ENCODE peak calls at places on chromosome 12, in eight cellular contexts. One of them, this sample, is unnamed.

GRCh38 chr12:21416611-21417121 is 20.8 kb upstream of the PYROXD1 start:
- DNase-seq in upper lobe of right lung: no peak
- DNase-seq in kidney: no peak
- DNase-seq in fibroblast of villous mesenchyme: no peak
- DNase-seq in fibroblast of mammary gland: no peak
- DNase-seq in lower leg skin: no peak
- DNase-seq in tibial artery: no peak
- DNase-seq in colonic mucosa: no peak
- DNase-seq in this sample: no peak

GRCh38 chr12:18239561-18239960 is 21.8 kb upstream of the PIK3C2G start:
- DNase-seq in upper lobe of right lung: no peak
- DNase-seq in kidney: no peak
- DNase-seq in fibroblast of villous mesenchyme: no peak
- DNase-seq in fibroblast of mammary gland: no peak
- DNase-seq in lower leg skin: no peak
- DNase-seq in tibial artery: no peak
- DNase-seq in colonic mucosa: no peak
- DNase-seq in this sample: no peak

GRCh38 chr12:110641512-110641911 is 27.6 kb downstream of the TCTN1 start:
- DNase-seq in upper lobe of right lung: no peak
- DNase-seq in kidney: no peak
- DNase-seq in fibroblast of villous mesenchyme: peak; percentile 20
- DNase-seq in fibroblast of mammary gland: peak; percentile 17
- DNase-seq in lower leg skin: no peak
- DNase-seq in tibial artery: no peak
- DNase-seq in colonic mucosa: no peak
- DNase-seq in this sample: peak; percentile 52

GRCh38 chr12:806116-806805 is 53.9 kb downstream of the WNK1 start:
- DNase-seq in upper lobe of right lung: no peak
- DNase-seq in kidney: no peak
- DNase-seq in fibroblast of villous mesenchyme: peak; percentile 75
- DNase-seq in fibroblast of mammary gland: no peak
- DNase-seq in lower leg skin: no peak
- DNase-seq in tibial artery: no peak
- DNase-seq in colonic mucosa: no peak
- DNase-seq in this sample: no peak

GRCh38 chr12:109871678-109872314 is 8.5 kb downstream of the GLTP start:
- DNase-seq in upper lobe of right lung: no peak
- DNase-seq in kidney: no peak
- DNase-seq in fibroblast of villous mesenchyme: no peak
- DNase-seq in fibroblast of mammary gland: peak; percentile 54
- DNase-seq in lower leg skin: no peak
- DNase-seq in tibial artery: no peak
- DNase-seq in colonic mucosa: peak; percentile 89
- DNase-seq in this sample: no peak

GRCh38 chr12:25859976-25860375 is 98.5 kb upstream of the RASSF8 start:
- DNase-seq in upper lobe of right lung: no peak
- DNase-seq in kidney: no peak
- DNase-seq in fibroblast of villous mesenchyme: no peak
- DNase-seq in fibroblast of mammary gland: no peak
- DNase-seq in lower leg skin: no peak
- DNase-seq in tibial artery: no peak
- DNase-seq in colonic mucosa: no peak
- DNase-seq in this sample: no peak

GRCh38 chr12:70197362-70197744 is 45.9 kb upstream of the CNOT2 start:
- DNase-seq in upper lobe of right lung: no peak
- DNase-seq in kidney: no peak
- DNase-seq in fibroblast of villous mesenchyme: peak; percentile 25
- DNase-seq in fibroblast of mammary gland: peak; percentile 33
- DNase-seq in lower leg skin: no peak
- DNase-seq in tibial artery: no peak
- DNase-seq in colonic mucosa: no peak
- DNase-seq in this sample: peak; percentile 29

GRCh38 chr12:24560867-24561266 is 388.0 kb downstream of the BCAT1 start:
- DNase-seq in upper lobe of right lung: no peak
- DNase-seq in kidney: no peak
- DNase-seq in fibroblast of villous mesenchyme: no peak
- DNase-seq in fibroblast of mammary gland: peak; percentile 48
- DNase-seq in lower leg skin: no peak
- DNase-seq in tibial artery: peak; percentile 67
- DNase-seq in colonic mucosa: no peak
- DNase-seq in this sample: no peak

GRCh38 chr12:49546481-49546880 is 7.7 kb downstream of the KCNH3 start:
- DNase-seq in upper lobe of right lung: peak; percentile 46
- DNase-seq in kidney: no peak
- DNase-seq in fibroblast of villous mesenchyme: no peak
- DNase-seq in fibroblast of mammary gland: no peak
- DNase-seq in lower leg skin: peak; percentile 68
- DNase-seq in tibial artery: no peak
- DNase-seq in colonic mucosa: no peak
- DNase-seq in this sample: no peak

GRCh38 chr12:31118347-31118830 is 44.7 kb downstream of the DDX11 start:
- DNase-seq in upper lobe of right lung: no peak
- DNase-seq in kidney: no peak
- DNase-seq in fibroblast of villous mesenchyme: no peak
- DNase-seq in fibroblast of mammary gland: no peak
- DNase-seq in lower leg skin: peak; percentile 85
- DNase-seq in tibial artery: no peak
- DNase-seq in colonic mucosa: no peak
- DNase-seq in this sample: no peak

GRCh38 chr12:31120392-31121008 is 46.8 kb downstream of the DDX11 start:
- DNase-seq in upper lobe of right lung: no peak
- DNase-seq in kidney: no peak
- DNase-seq in fibroblast of villous mesenchyme: no peak
- DNase-seq in fibroblast of mammary gland: no peak
- DNase-seq in lower leg skin: no peak
- DNase-seq in tibial artery: no peak
- DNase-seq in colonic mucosa: no peak
- DNase-seq in this sample: no peak

GRCh38 chr12:31117203-31118011 is 43.7 kb downstream of the DDX11 start:
- DNase-seq in upper lobe of right lung: no peak
- DNase-seq in kidney: no peak
- DNase-seq in fibroblast of villous mesenchyme: peak; percentile 31
- DNase-seq in fibroblast of mammary gland: peak; percentile 10
- DNase-seq in lower leg skin: peak; percentile 76
- DNase-seq in tibial artery: peak; percentile 57
- DNase-seq in colonic mucosa: peak; percentile 67
- DNase-seq in this sample: no peak

GRCh38 chr12:31119531-31120211 is 46.0 kb downstream of the DDX11 start:
- DNase-seq in upper lobe of right lung: no peak
- DNase-seq in kidney: peak; percentile 73
- DNase-seq in fibroblast of villous mesenchyme: no peak
- DNase-seq in fibroblast of mammary gland: no peak
- DNase-seq in lower leg skin: no peak
- DNase-seq in tibial artery: no peak
- DNase-seq in colonic mucosa: no peak
- DNase-seq in this sample: no peak

GRCh38 chr12:31118831-31119530 is 45.3 kb downstream of the DDX11 start:
- DNase-seq in upper lobe of right lung: no peak
- DNase-seq in kidney: peak; percentile 67
- DNase-seq in fibroblast of villous mesenchyme: no peak
- DNase-seq in fibroblast of mammary gland: no peak
- DNase-seq in lower leg skin: peak; percentile 85
- DNase-seq in tibial artery: no peak
- DNase-seq in colonic mucosa: no peak
- DNase-seq in this sample: no peak
- H3K4me3 ChIP-seq in upper lobe of right lung: peak overlapping the region; percentile 23
- H3K4me3 ChIP-seq in kidney: no peak overlapping the region
- H3K4me3 ChIP-seq in fibroblast of villous mesenchyme: no peak overlapping the region
- H3K4me3 ChIP-seq in fibroblast of mammary gland: no peak overlapping the region
- H3K4me3 ChIP-seq in lower leg skin: no peak overlapping the region
- H3K4me3 ChIP-seq in tibial artery: no peak overlapping the region
- H3K4me3 ChIP-seq in colonic mucosa: peak overlapping the region; percentile 25
- H3K4me3 ChIP-seq in this sample: peak overlapping the region; percentile 43

GRCh38 chr12:47360771-47361388 is 281.1 kb upstream of the AMIGO2 start:
- DNase-seq in upper lobe of right lung: no peak
- DNase-seq in kidney: no peak
- DNase-seq in fibroblast of villous mesenchyme: peak; percentile 27
- DNase-seq in fibroblast of mammary gland: no peak
- DNase-seq in lower leg skin: no peak
- DNase-seq in tibial artery: no peak
- DNase-seq in colonic mucosa: no peak
- DNase-seq in this sample: no peak
- H3K4me3 ChIP-seq in upper lobe of right lung: no peak overlapping the region
- H3K4me3 ChIP-seq in kidney: no peak overlapping the region
- H3K4me3 ChIP-seq in fibroblast of villous mesenchyme: no peak overlapping the region
- H3K4me3 ChIP-seq in fibroblast of mammary gland: no peak overlapping the region
- H3K4me3 ChIP-seq in lower leg skin: no peak overlapping the region
- H3K4me3 ChIP-seq in tibial artery: no peak overlapping the region
- H3K4me3 ChIP-seq in colonic mucosa: no peak overlapping the region
- H3K4me3 ChIP-seq in this sample: no peak overlapping the region

GRCh38 chr12:102116392-102116791 is 3.5 kb downstream of the NUP37 start:
- DNase-seq in upper lobe of right lung: no peak
- DNase-seq in kidney: no peak
- DNase-seq in fibroblast of villous mesenchyme: no peak
- DNase-seq in fibroblast of mammary gland: no peak
- DNase-seq in lower leg skin: no peak
- DNase-seq in tibial artery: no peak
- DNase-seq in colonic mucosa: no peak
- DNase-seq in this sample: no peak

GRCh38 chr12:102120564-102120873 is 536 bp downstream of the PARPBP start:
- DNase-seq in upper lobe of right lung: no peak
- DNase-seq in kidney: no peak
- DNase-seq in fibroblast of villous mesenchyme: no peak
- DNase-seq in fibroblast of mammary gland: no peak
- DNase-seq in lower leg skin: no peak
- DNase-seq in tibial artery: no peak
- DNase-seq in colonic mucosa: no peak
- DNase-seq in this sample: no peak

GRCh38 chr12:102120886-102121285 is 903 bp downstream of the PARPBP start:
- DNase-seq in upper lobe of right lung: no peak
- DNase-seq in kidney: no peak
- DNase-seq in fibroblast of villous mesenchyme: peak; percentile 30
- DNase-seq in fibroblast of mammary gland: peak; percentile 51
- DNase-seq in lower leg skin: no peak
- DNase-seq in tibial artery: no peak
- DNase-seq in colonic mucosa: peak; percentile 22
- DNase-seq in this sample: no peak

GRCh38 chr12:102119674-102120563 is at the start of the genes NUP37 and PARPBP:
- DNase-seq in upper lobe of right lung: peak; percentile 95
- DNase-seq in kidney: peak; percentile 96
- DNase-seq in fibroblast of villous mesenchyme: peak; percentile 88
- DNase-seq in fibroblast of mammary gland: peak; percentile 81
- DNase-seq in lower leg skin: peak; percentile 97
- DNase-seq in tibial artery: peak; percentile 91
- DNase-seq in colonic mucosa: peak; percentile 94
- DNase-seq in this sample: peak; percentile 47

DNA sequence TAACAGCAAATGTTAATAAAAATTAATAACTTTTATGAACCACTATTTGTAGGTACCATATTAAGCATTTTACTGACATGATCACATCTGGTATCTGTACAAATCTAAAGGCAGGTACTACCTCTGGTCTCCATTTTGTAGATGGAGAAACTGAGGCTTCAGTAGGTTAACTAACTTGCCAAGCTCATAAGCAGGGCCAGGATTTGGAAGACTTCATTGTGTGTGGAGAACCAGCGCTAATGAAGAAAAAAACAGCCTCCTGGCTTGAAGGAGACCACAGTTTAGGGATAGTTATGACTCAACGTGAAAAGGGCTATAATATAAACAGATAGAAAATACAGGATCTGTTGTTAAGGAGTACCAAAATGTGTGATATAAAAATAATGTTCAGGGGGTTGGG is 1.0 kb downstream of the NUP37 start:
- DNase-seq in upper lobe of right lung: no peak
- DNase-seq in kidney: no peak
- DNase-seq in fibroblast of villous mesenchyme: no peak
- DNase-seq in fibroblast of mammary gland: no peak
- DNase-seq in lower leg skin: no peak
- DNase-seq in tibial artery: no peak
- DNase-seq in colonic mucosa: no peak
- DNase-seq in this sample: no peak
- H3K4me3 ChIP-seq in upper lobe of right lung: peak overlapping the region; percentile 83
- H3K4me3 ChIP-seq in kidney: peak overlapping the region; percentile 83
- H3K4me3 ChIP-seq in fibroblast of villous mesenchyme: peak overlapping the region; percentile 87
- H3K4me3 ChIP-seq in fibroblast of mammary gland: peak overlapping the region; percentile 89
- H3K4me3 ChIP-seq in lower leg skin: no peak overlapping the region
- H3K4me3 ChIP-seq in tibial artery: peak overlapping the region; percentile 67
- H3K4me3 ChIP-seq in colonic mucosa: peak overlapping the region; percentile 90
- H3K4me3 ChIP-seq in this sample: peak overlapping the region; percentile 79

GRCh38 chr12:95944108-95944704 is 1.1 kb downstream of the AMDHD1 start:
- DNase-seq in upper lobe of right lung: no peak
- DNase-seq in kidney: no peak
- DNase-seq in fibroblast of villous mesenchyme: no peak
- DNase-seq in fibroblast of mammary gland: no peak
- DNase-seq in lower leg skin: no peak
- DNase-seq in tibial artery: no peak
- DNase-seq in colonic mucosa: no peak
- DNase-seq in this sample: no peak
- H3K4me3 ChIP-seq in upper lobe of right lung: no peak overlapping the region
- H3K4me3 ChIP-seq in kidney: no peak overlapping the region
- H3K4me3 ChIP-seq in fibroblast of villous mesenchyme: no peak overlapping the region
- H3K4me3 ChIP-seq in fibroblast of mammary gland: no peak overlapping the region
- H3K4me3 ChIP-seq in lower leg skin: no peak overlapping the region
- H3K4me3 ChIP-seq in tibial artery: no peak overlapping the region
- H3K4me3 ChIP-seq in colonic mucosa: no peak overlapping the region
- H3K4me3 ChIP-seq in this sample: no peak overlapping the region